ENCODE peak calls at places on chromosome 3, in six cellular contexts. One of them, this sample, is unnamed.

GRCh38 chr3:145557405-145557804 is 603.6 kb downstream of the PLOD2 start:
- DNase-seq in ovary: no peak
- DNase-seq in HEK293T: peak
- DNase-seq in germinal center: no peak
- DNase-seq in suprapubic skin: no peak
- DNase-seq in kidney glomerular epithelial cell: no peak
- DNase-seq in this sample: peak

GRCh38 chr3:38137615-38138346 is 680 bp upstream of the MYD88 start:
- DNase-seq in ovary: peak
- DNase-seq in HEK293T: no peak
- DNase-seq in germinal center: peak
- DNase-seq in suprapubic skin: no peak
- DNase-seq in kidney glomerular epithelial cell: no peak
- DNase-seq in this sample: peak

GRCh38 chr3:179321585-179322322 is 1.1 kb upstream of the ZNF639 start:
- DNase-seq in ovary: no peak
- DNase-seq in HEK293T: peak
- DNase-seq in germinal center: peak
- DNase-seq in suprapubic skin: no peak
- DNase-seq in kidney glomerular epithelial cell: no peak
- DNase-seq in this sample: no peak

GRCh38 chr3:169869484-169870304 is at the start of gene LRRC31:
- DNase-seq in ovary: no peak
- DNase-seq in HEK293T: no peak
- DNase-seq in germinal center: no peak
- DNase-seq in suprapubic skin: no peak
- DNase-seq in kidney glomerular epithelial cell: peak
- DNase-seq in this sample: no peak

GRCh38 chr3:86793786-86794185 is 197.2 kb downstream of the VGLL3 start:
- DNase-seq in ovary: no peak
- DNase-seq in HEK293T: peak
- DNase-seq in germinal center: no peak
- DNase-seq in suprapubic skin: no peak
- DNase-seq in kidney glomerular epithelial cell: peak
- DNase-seq in this sample: peak

GRCh38 chr3:44906997-44907396 is 32.6 kb downstream of the TGM4 start:
- DNase-seq in ovary: no peak
- DNase-seq in HEK293T: no peak
- DNase-seq in germinal center: no peak
- DNase-seq in suprapubic skin: no peak
- DNase-seq in kidney glomerular epithelial cell: no peak
- DNase-seq in this sample: no peak

GRCh38 chr3:129855454-129856419 is 37.8 kb downstream of the TMCC1 start:
- DNase-seq in ovary: no peak
- DNase-seq in HEK293T: no peak
- DNase-seq in germinal center: no peak
- DNase-seq in suprapubic skin: no peak
- DNase-seq in kidney glomerular epithelial cell: peak
- DNase-seq in this sample: no peak

GRCh38 chr3:45946307-45946706 is 3.0 kb downstream of the CXCR6 start:
- DNase-seq in ovary: no peak
- DNase-seq in HEK293T: no peak
- DNase-seq in germinal center: no peak
- DNase-seq in suprapubic skin: no peak
- DNase-seq in kidney glomerular epithelial cell: no peak
- DNase-seq in this sample: no peak

GRCh38 chr3:187186801-187187421 is 10.4 kb upstream of the RTP1 start:
- DNase-seq in ovary: peak
- DNase-seq in HEK293T: no peak
- DNase-seq in germinal center: no peak
- DNase-seq in suprapubic skin: no peak
- DNase-seq in kidney glomerular epithelial cell: peak
- DNase-seq in this sample: peak

GRCh38 chr3:128307029-128307633 is 153.8 kb downstream of the EEFSEC start:
- DNase-seq in ovary: no peak
- DNase-seq in HEK293T: no peak
- DNase-seq in germinal center: no peak
- DNase-seq in suprapubic skin: no peak
- DNase-seq in kidney glomerular epithelial cell: no peak
- DNase-seq in this sample: no peak